ENCODE peak calls at places on chromosomes 4 and X, in five cellular contexts. I is SW480, X is NCI-H748 treated with DMSO at 0.1 percent for 48 hours, Q is sciatic nerve, P is occipital lobe. V is an unnamed sample.

GRCh38 chrX:109987884-109988283 is 15.0 kb upstream of the TMEM164 start:
- DNase-seq in X (no peak), P (no peak), I (no peak), Q (no peak), V (no peak)

GRCh38 chr4:140609548-140610425 is 41.0 kb upstream of the UCP1 start:
- DNase-seq in Q (no peak), X (peak; percentile 2), I (peak; percentile 52), P (no peak), V (peak; percentile 68)

GRCh38 chr4:26326791-26327190 is 6.0 kb downstream of the RBPJ start:
- DNase-seq in I (no peak), P (no peak), X (no peak), Q (no peak), V (no peak)

GRCh38 chrX:44913656-44914531 is 40.9 kb downstream of the KDM6A start:
- DNase-seq in I (no peak), P (no peak), X (no peak), Q (no peak), V (no peak)

GRCh38 chr4:144583658-144584057 is 62.3 kb upstream of the HHIP start:
- DNase-seq in P (no peak), Q (no peak), I (no peak), X (no peak), V (no peak)

GRCh38 chrX:12174358-12174757 is 36.1 kb downstream of the FRMPD4 start:
- DNase-seq in X (no peak), Q (no peak), I (peak; percentile 1), P (no peak), V (no peak)

GRCh38 chrX:50447535-50447934 is 23.1 kb downstream of the DGKK start:
- DNase-seq in I (no peak), P (no peak), Q (no peak), X (no peak), V (no peak)

GRCh38 chrX:38870386-38870895 is 69.2 kb downstream of the MID1IP1 start:
- DNase-seq in P (no peak), I (no peak), Q (no peak), X (no peak), V (no peak)

GRCh38 chr4:95293014-95293413 is 255.8 kb downstream of the UNC5C start:
- DNase-seq in P (no peak), Q (no peak), I (no peak), X (no peak), V (no peak)

GRCh38 chr4:16897351-16897750 is 1.1 kb downstream of the LDB2 start:
- DNase-seq in P (no peak), Q (no peak), X (no peak), I (no peak), V (no peak)

GRCh38 chrX:15474058-15474457 is 19.1 kb downstream of the PIR start:
- DNase-seq in I (no peak), X (no peak), P (no peak), Q (no peak), V (no peak)

GRCh38 chr4:163866728-163867313 is 372.3 kb downstream of the TMA16 start:
- DNase-seq in P (no peak), X (no peak), I (no peak), Q (no peak), V (no peak)

GRCh38 chrX:20067709-20068315 is 48.9 kb downstream of the MAP7D2 start:
- DNase-seq in Q (peak; percentile 87), X (no peak), I (peak; percentile 44), P (peak; percentile 1), V (peak; percentile 65)

GRCh38 chrX:107654778-107655761 is 26.8 kb downstream of the PRPS1 start:
- DNase-seq in X (peak; percentile 3), P (no peak), I (peak; percentile 41), Q (peak; percentile 76), V (no peak)

GRCh38 chrX:8988456-8988855 is 45.5 kb downstream of the FAM9B start:
- DNase-seq in P (no peak), X (no peak), I (peak; percentile 80), Q (no peak), V (no peak)

GRCh38 chr4:20042769-20043168 is 208.9 kb upstream of the SLIT2 start:
- DNase-seq in X (no peak), Q (no peak), I (no peak), P (no peak), V (no peak)

GRCh38 chr4:1939664-1940509 is 68.7 kb downstream of the NSD2 start:
- DNase-seq in P (no peak), X (no peak), I (peak; percentile 70), Q (no peak), V (no peak)

GRCh38 chrX:44621088-44621487 is 78.4 kb upstream of the FUNDC1 start:
- DNase-seq in Q (no peak), X (no peak), P (no peak), I (no peak), V (no peak)

GRCh38 chr4:76067652-76068286 is 6.7 kb upstream of the ART3 start:
- DNase-seq in X (no peak), I (peak; percentile 54), Q (peak; percentile 88), P (peak; percentile 19), V (peak; percentile 19)